ENCODE peak calls at places on chromosome 3, in five cellular contexts. Z is IMR-90, Q is H9, S is mesenchymal stem cell, X is H1. U is an unnamed sample.

GRCh38 chr3:41327718-41328117 is 128.4 kb downstream of the CTNNB1 start:
- DNase-seq in Z (peak; percentile 26), Q (no peak), S (peak; percentile 54), X (no peak), U (no peak)

GRCh38 chr3:14144423-14145075 is 19.7 kb downstream of the TMEM43 start:
- DNase-seq in Z (peak; percentile 99), Q (peak; percentile 66), S (peak; percentile 100), X (no peak), U (peak; percentile 51)

GRCh38 chr3:135091956-135092355 is 296.9 kb downstream of the EPHB1 start:
- DNase-seq in Z (no peak), Q (no peak), S (no peak), X (no peak), U (no peak)

GRCh38 chr3:74531491-74531890 is 83.0 kb downstream of the CNTN3 start:
- DNase-seq in Z (peak; percentile 39), Q (no peak), S (no peak), X (no peak), U (no peak)

GRCh38 chr3:127831723-127832172 is 9.4 kb upstream of the MGLL start:
- DNase-seq in Z (peak; percentile 49), Q (peak; percentile 65), S (peak; percentile 47), X (peak; percentile 82), U (peak; percentile 18)

GRCh38 chr3:38950000-38950399 is 101.7 kb downstream of the SCN11A start:
- DNase-seq in Z (no peak), Q (no peak), S (no peak), X (no peak), U (no peak)

GRCh38 chr3:126667631-126668449 is 12.9 kb upstream of the TXNRD3 start:
- DNase-seq in Z (no peak), Q (no peak), S (no peak), X (no peak), U (no peak)

GRCh38 chr3:173920386-173920785 is 522.8 kb downstream of the NLGN1 start:
- DNase-seq in Z (peak; percentile 11), Q (no peak), S (no peak), X (no peak), U (no peak)

GRCh38 chr3:177604181-177604580 is 406.9 kb upstream of the TBL1XR1 start:
- DNase-seq in Z (no peak), Q (no peak), S (no peak), X (no peak), U (no peak)

GRCh38 chr3:42097166-42097946 is 6.2 kb downstream of the TRAK1 start:
- DNase-seq in Z (peak; percentile 86), Q (no peak), S (peak; percentile 61), X (no peak), U (no peak)

GRCh38 chr3:72515915-72516314 is 332.3 kb downstream of the SHQ1 start:
- DNase-seq in Z (peak; percentile 8), Q (no peak), S (no peak), X (no peak), U (no peak)

GRCh38 chr3:31779514-31779913 is 201.5 kb downstream of the OSBPL10 start:
- DNase-seq in Z (no peak), Q (no peak), S (no peak), X (no peak), U (no peak)

GRCh38 chr3:14147617-14148016 is 22.8 kb downstream of the TMEM43 start:
- DNase-seq in Z (no peak), Q (peak; percentile 18), S (no peak), X (no peak), U (no peak)

GRCh38 chr3:162956711-162957110 is 1460.1 kb downstream of the OTOL1 start:
- DNase-seq in Z (no peak), Q (no peak), S (no peak), X (no peak), U (no peak)

GRCh38 chr3:72728958-72729467 is 119.2 kb downstream of the SHQ1 start:
- DNase-seq in Z (no peak), Q (peak; percentile 38), S (no peak), X (no peak), U (no peak)

GRCh38 chr3:94043285-94043684 is 14.9 kb upstream of the STX19 start:
- DNase-seq in Z (no peak), Q (no peak), S (peak; percentile 8), X (no peak), U (no peak)

GRCh38 chr3:42376397-42376798 is 34.0 kb downstream of the LYZL4 start:
- DNase-seq in Z (peak; percentile 72), Q (no peak), S (peak; percentile 5), X (no peak), U (no peak)

GRCh38 chr3:110031975-110032374 is 694.6 kb upstream of the DPPA4 start:
- DNase-seq in Z (no peak), Q (no peak), S (no peak), X (no peak), U (no peak)

GRCh38 chr3:27880969-27881892 is 159.1 kb upstream of the EOMES start:
- DNase-seq in Z (no peak), Q (no peak), S (no peak), X (no peak), U (no peak)

GRCh38 chr3:15982243-15982642 is 184.5 kb upstream of the ANKRD28 start:
- DNase-seq in Z (no peak), Q (no peak), S (no peak), X (no peak), U (no peak)

GRCh38 chr3:123367467-123368154 is 81.3 kb downstream of the ADCY5 start:
- DNase-seq in Z (no peak), Q (no peak), S (no peak), X (no peak), U (no peak)

GRCh38 chr3:71002298-71002697 is 581.2 kb downstream of the FOXP1 start:
- DNase-seq in Z (no peak), Q (no peak), S (no peak), X (no peak), U (no peak)

GRCh38 chr3:45957606-45958005 is 14.3 kb downstream of the CXCR6 start:
- DNase-seq in Z (no peak), Q (no peak), S (no peak), X (no peak), U (no peak)

GRCh38 chr3:125102470-125102869 is 46.7 kb upstream of the HEG1 start:
- DNase-seq in Z (no peak), Q (no peak), S (no peak), X (no peak), U (no peak)

GRCh38 chr3:50370594-50370993 is 11.3 kb upstream of the TMEM115 start:
- DNase-seq in Z (peak; percentile 23), Q (no peak), S (peak; percentile 26), X (no peak), U (no peak)

GRCh38 chr3:158058775-158059174 is 47.4 kb downstream of the SHOX2 start:
- DNase-seq in Z (no peak), Q (no peak), S (no peak), X (no peak), U (no peak)

GRCh38 chr3:179321585-179322322 is 1.1 kb upstream of the ZNF639 start:
- DNase-seq in Z (peak; percentile 63), Q (no peak), S (peak; percentile 65), X (peak; percentile 54), U (no peak)

GRCh38 chr3:175655366-175655765 is 796.2 kb downstream of the NAALADL2 start:
- DNase-seq in Z (peak; percentile 17), Q (no peak), S (no peak), X (no peak), U (no peak)

GRCh38 chr3:175664911-175665310 is 805.8 kb downstream of the NAALADL2 start:
- DNase-seq in Z (no peak), Q (no peak), S (no peak), X (no peak), U (no peak)

GRCh38 chr3:175662815-175663214 is 803.7 kb downstream of the NAALADL2 start:
- DNase-seq in Z (no peak), Q (no peak), S (no peak), X (no peak), U (no peak)

GRCh38 chr3:175656451-175656850 is 797.3 kb downstream of the NAALADL2 start:
- DNase-seq in Z (no peak), Q (no peak), S (no peak), X (no peak), U (no peak)

GRCh38 chr3:175659951-175660350 is 800.8 kb downstream of the NAALADL2 start:
- DNase-seq in Z (no peak), Q (no peak), S (no peak), X (no peak), U (no peak)
- H2AFZ ChIP-seq in Z (no peak overlapping the region), Q (no peak overlapping the region), S (no peak overlapping the region), X (no peak overlapping the region), U (no peak overlapping the region)

DNA sequence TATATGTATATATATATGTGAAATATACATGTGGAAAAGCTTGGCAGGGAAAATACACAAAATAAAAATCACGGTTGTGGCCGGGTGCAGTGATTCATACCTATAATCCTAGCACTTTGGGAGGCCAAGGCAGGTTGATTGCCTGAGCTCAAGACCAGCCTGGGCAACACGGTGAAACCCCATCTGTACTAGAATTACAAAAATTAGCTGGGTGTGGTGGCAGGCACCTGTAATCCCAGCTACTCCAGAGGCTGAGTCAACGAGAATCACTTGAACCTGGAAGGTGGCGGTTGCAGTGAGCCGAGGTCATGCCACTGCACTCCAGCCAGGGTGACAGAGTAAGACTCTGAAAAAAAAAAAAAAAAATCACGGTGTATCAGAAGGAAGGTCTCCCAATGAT is 20.8 kb upstream of the ARHGEF3 start:
- DNase-seq in Z (no peak), Q (no peak), S (no peak), X (no peak), U (no peak)
- H2BK15ac ChIP-seq in Z (no peak overlapping the region), Q (no peak overlapping the region), S (no peak overlapping the region), X (no peak overlapping the region), U (no peak overlapping the region)

GRCh38 chr3:150764607-150765366 is 1.8 kb upstream of the SIAH2 start:
- DNase-seq in Z (no peak), Q (no peak), S (no peak), X (no peak), U (no peak)

GRCh38 chr3:150763122-150763840 is at the start of gene SIAH2:
- DNase-seq in Z (peak; percentile 93), Q (peak; percentile 72), S (peak; percentile 96), X (peak; percentile 81), U (peak; percentile 80)

GRCh38 chr3:150765949-150766720 is 3.2 kb upstream of the SIAH2 start:
- DNase-seq in Z (peak; percentile 78), Q (no peak), S (peak; percentile 69), X (no peak), U (no peak)

GRCh38 chr3:150763841-150764483 is 993 bp upstream of the SIAH2 start:
- DNase-seq in Z (peak; percentile 54), Q (peak; percentile 57), S (peak; percentile 74), X (no peak), U (peak; percentile 32)

GRCh38 chr3:150766742-150767141 is 3.8 kb upstream of the SIAH2 start:
- DNase-seq in Z (no peak), Q (no peak), S (no peak), X (no peak), U (no peak)
- H2AFZ ChIP-seq in Z (no peak overlapping the region), Q (no peak overlapping the region), S (no peak overlapping the region), X (no peak overlapping the region), U (no peak overlapping the region)

GRCh38 chr3:172564499-172564898 is 41.3 kb upstream of the TNFSF10 start:
- DNase-seq in Z (no peak), Q (no peak), S (no peak), X (no peak), U (no peak)

GRCh38 chr3:172559029-172559428 is 35.8 kb upstream of the TNFSF10 start:
- DNase-seq in Z (no peak), Q (no peak), S (no peak), X (no peak), U (no peak)

GRCh38 chr3:172562881-172563835 is 39.9 kb upstream of the TNFSF10 start:
- DNase-seq in Z (peak; percentile 86), Q (no peak), S (peak; percentile 98), X (no peak), U (no peak)

GRCh38 chr3:172560026-172560425 is 36.8 kb upstream of the TNFSF10 start:
- DNase-seq in Z (peak; percentile 28), Q (no peak), S (no peak), X (no peak), U (no peak)

GRCh38 chr3:172561894-172562664 is 38.8 kb upstream of the TNFSF10 start:
- DNase-seq in Z (no peak), Q (no peak), S (no peak), X (no peak), U (no peak)
- H2BK15ac ChIP-seq in Z (no peak overlapping the region), Q (no peak overlapping the region), S (no peak overlapping the region), X (no peak overlapping the region), U (no peak overlapping the region)

U was measured in neuronal stem cell.